ENCODE peak calls at places on chromosomes 13 and 19, in eight cellular contexts. X, B, K, I, V, Y, M and Z are unnamed samples. For H3K4me1, the result is how much of the 10 kb centered on the place peaks cover.

GRCh38 chr13:46983881-46984280 is 87.0 kb upstream of the HTR2A start:
- DNase-seq in M (no peak), B (no peak), X (no peak), I (no peak), V (peak), Y (no peak), K (no peak), Z (no peak)

GRCh38 chr19:6717441-6717971 is 2.9 kb downstream of the C3 start:
- DNase-seq in I (no peak), B (no peak), V (peak), X (no peak), K (no peak), Y (peak), M (no peak), Z (no peak)

GRCh38 chr19:46935066-46935663 is 74.4 kb downstream of the ARHGAP35 start:
- DNase-seq in Y (no peak), X (no peak), V (no peak), B (no peak), M (no peak), I (no peak), K (no peak), Z (no peak)

GRCh38 chr13:27257233-27257568 is 5.8 kb downstream of the RPL21 start:
- DNase-seq in M (no peak), X (no peak), B (no peak), K (no peak), V (no peak), I (no peak), Y (no peak), Z (no peak)

GRCh38 chr13:91722267-91722884 is 324.0 kb downstream of the GPC5 start:
- DNase-seq in Y (peak), V (peak), M (no peak), B (peak), K (no peak), X (no peak), I (no peak), Z (no peak)

GRCh38 chr19:3346677-3347353 is 19.6 kb upstream of the NFIC start:
- DNase-seq in I (no peak), B (no peak), K (peak), V (peak), Y (no peak), M (peak), X (no peak), Z (peak)

GRCh38 chr19:51531349-51532315 is at the start of gene SIGLEC6:
- DNase-seq in M (peak), I (no peak), B (no peak), V (no peak), K (no peak), X (no peak), Y (no peak), Z (no peak)

GRCh38 chr19:45179063-45179847 is 671 bp downstream of the BLOC1S3 start:
- DNase-seq in M (peak), X (no peak), I (no peak), V (no peak), B (peak), K (no peak), Y (no peak), Z (no peak)

GRCh38 chr13:60139272-60139671 is 24.5 kb downstream of the DIAPH3 start:
- DNase-seq in V (no peak), B (no peak), Y (no peak), M (no peak), X (no peak), K (no peak), I (no peak), Z (no peak)

GRCh38 chr13:113000575-113000974 is 31.6 kb downstream of the MCF2L start:
- DNase-seq in B (no peak), M (no peak), X (no peak), I (no peak), K (no peak), V (no peak), Y (no peak), Z (no peak)
- H3K4me1 ChIP-seq in B (under half), M (half or more), X (under half), I (under half), K (under half), V (under half), Y (under half), Z (under half)

GRCh38 chr19:35213678-35214632 is 14.6 kb downstream of the FAM187B start:
- DNase-seq in V (peak), B (peak), M (peak), I (no peak), Y (no peak), K (peak), X (no peak), Z (peak)
- H3K4me1 ChIP-seq in V (under half), B (under half), M (under half), I (under half), Y (under half), K (under half), X (under half), Z (under half)

DNA sequence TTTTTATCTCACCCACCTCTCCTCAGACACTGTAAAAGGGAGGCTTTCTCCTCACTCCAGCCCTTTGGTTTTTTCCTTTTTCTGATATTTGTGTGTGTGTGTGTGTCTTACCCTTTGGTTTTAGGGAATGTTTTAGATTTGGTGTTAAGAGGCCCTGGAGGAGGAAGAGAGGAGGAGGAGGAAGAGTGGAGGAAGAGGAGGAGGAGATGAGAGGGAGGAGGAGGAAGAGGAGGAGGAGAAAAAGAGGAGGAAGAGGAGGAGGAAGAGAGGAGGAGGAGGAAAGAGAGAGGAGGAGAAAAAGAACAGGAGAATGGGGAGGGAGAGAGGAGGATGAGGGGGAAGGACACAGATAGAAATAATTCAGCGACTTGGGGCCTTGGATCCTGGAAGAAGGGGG is 10.5 kb downstream of the KLHL26 start:
- DNase-seq in Y (no peak), M (no peak), I (no peak), X (no peak), K (no peak), V (no peak), B (no peak), Z (no peak)
- H3K4me1 ChIP-seq in Y (under half), M (under half), I (under half), X (under half), K (under half), V (under half), B (under half), Z (under half)

GRCh38 chr19:17475541-17476115 is 5.3 kb downstream of the SLC27A1 start:
- DNase-seq in Y (no peak), B (no peak), I (no peak), K (no peak), V (peak), X (no peak), M (peak), Z (no peak)
- H3K4me1 ChIP-seq in Y (under half), B (under half), I (under half), K (under half), V (under half), X (under half), M (under half), Z (under half)

GRCh38 chr13:97122381-97122996 is 99.6 kb upstream of the MBNL2 start:
- DNase-seq in I (no peak), X (no peak), B (no peak), V (peak), K (no peak), M (no peak), Y (no peak), Z (no peak)
- H3K4me1 ChIP-seq in I (half or more), X (under half), B (under half), V (under half), K (under half), M (under half), Y (under half), Z (under half)

GRCh38 chr19:41543582-41543981 is 32.4 kb upstream of the CEACAM21 start:
- DNase-seq in B (no peak), X (no peak), V (no peak), K (no peak), M (no peak), Y (no peak), I (no peak), Z (no peak)
- H3K4me1 ChIP-seq in B (under half), X (under half), V (under half), K (under half), M (under half), Y (under half), I (under half), Z (under half)

GRCh38 chr19:49147923-49148682 is 7.1 kb downstream of the HRC start:
- DNase-seq in I (no peak), V (no peak), Y (no peak), X (no peak), M (no peak), K (peak), B (no peak), Z (no peak)
- H3K4me1 ChIP-seq in I (under half), V (under half), Y (under half), X (under half), M (half or more), K (under half), B (under half), Z (half or more)